ENCODE peak calls at places on chromosomes 6 and 20, in seven cellular contexts. One of them, this sample, is unnamed.

GRCh38 chr6:119495230-119495683 is 145.7 kb upstream of the MAN1A1 start:
- DNase-seq in A673: no peak
- DNase-seq in KBM-7: no peak
- DNase-seq in progenitor cell of endocrine pancreas: no peak
- DNase-seq in CD4-positive, alpha-beta memory T cell: no peak
- DNase-seq in kidney tubule cell: peak
- DNase-seq in heart left ventricle: peak
- DNase-seq in this sample: no peak

GRCh38 chr6:25692472-25692871 is 40.5 kb downstream of the SCGN start:
- DNase-seq in A673: no peak
- DNase-seq in KBM-7: no peak
- DNase-seq in progenitor cell of endocrine pancreas: no peak
- DNase-seq in CD4-positive, alpha-beta memory T cell: no peak
- DNase-seq in kidney tubule cell: peak
- DNase-seq in heart left ventricle: no peak
- DNase-seq in this sample: no peak

GRCh38 chr20:40948352-40949267 is 80.0 kb upstream of the TOP1 start:
- DNase-seq in A673: no peak
- DNase-seq in KBM-7: no peak
- DNase-seq in progenitor cell of endocrine pancreas: no peak
- DNase-seq in CD4-positive, alpha-beta memory T cell: no peak
- DNase-seq in kidney tubule cell: no peak
- DNase-seq in heart left ventricle: no peak
- DNase-seq in this sample: peak

GRCh38 chr6:137148291-137149076 is 25.0 kb downstream of the IL22RA2 start:
- DNase-seq in A673: no peak
- DNase-seq in KBM-7: no peak
- DNase-seq in progenitor cell of endocrine pancreas: no peak
- DNase-seq in CD4-positive, alpha-beta memory T cell: no peak
- DNase-seq in kidney tubule cell: no peak
- DNase-seq in heart left ventricle: no peak
- DNase-seq in this sample: peak

GRCh38 chr6:20492099-20492498 is 42.2 kb upstream of the CDKAL1 start:
- DNase-seq in A673: peak
- DNase-seq in KBM-7: no peak
- DNase-seq in progenitor cell of endocrine pancreas: no peak
- DNase-seq in CD4-positive, alpha-beta memory T cell: no peak
- DNase-seq in kidney tubule cell: no peak
- DNase-seq in heart left ventricle: no peak
- DNase-seq in this sample: no peak

GRCh38 chr6:138774370-138774769 is 801 bp downstream of the CCDC28A start:
- DNase-seq in A673: no peak
- DNase-seq in KBM-7: no peak
- DNase-seq in progenitor cell of endocrine pancreas: no peak
- DNase-seq in CD4-positive, alpha-beta memory T cell: no peak
- DNase-seq in kidney tubule cell: no peak
- DNase-seq in heart left ventricle: no peak
- DNase-seq in this sample: no peak

GRCh38 chr6:106448000-106448426 is 87.5 kb downstream of the CRYBG1 start:
- DNase-seq in A673: no peak
- DNase-seq in KBM-7: peak
- DNase-seq in progenitor cell of endocrine pancreas: no peak
- DNase-seq in CD4-positive, alpha-beta memory T cell: peak
- DNase-seq in kidney tubule cell: peak
- DNase-seq in heart left ventricle: peak
- DNase-seq in this sample: peak

GRCh38 chr20:35054804-35055203 is 37.8 kb downstream of the TRPC4AP start:
- DNase-seq in A673: no peak
- DNase-seq in KBM-7: no peak
- DNase-seq in progenitor cell of endocrine pancreas: no peak
- DNase-seq in CD4-positive, alpha-beta memory T cell: no peak
- DNase-seq in kidney tubule cell: no peak
- DNase-seq in heart left ventricle: no peak
- DNase-seq in this sample: no peak

GRCh38 chr6:33692078-33692759 is 19.3 kb downstream of the UQCC2 start:
- DNase-seq in A673: no peak
- DNase-seq in KBM-7: no peak
- DNase-seq in progenitor cell of endocrine pancreas: no peak
- DNase-seq in CD4-positive, alpha-beta memory T cell: no peak
- DNase-seq in kidney tubule cell: no peak
- DNase-seq in heart left ventricle: peak
- DNase-seq in this sample: no peak

GRCh38 chr6:95143408-95144180 is 433.7 kb upstream of the MANEA start:
- DNase-seq in A673: no peak
- DNase-seq in KBM-7: no peak
- DNase-seq in progenitor cell of endocrine pancreas: no peak
- DNase-seq in CD4-positive, alpha-beta memory T cell: no peak
- DNase-seq in kidney tubule cell: no peak
- DNase-seq in heart left ventricle: no peak
- DNase-seq in this sample: no peak

GRCh38 chr6:25369450-25370086 is 90.4 kb downstream of the CARMIL1 start:
- DNase-seq in A673: no peak
- DNase-seq in KBM-7: peak
- DNase-seq in progenitor cell of endocrine pancreas: no peak
- DNase-seq in CD4-positive, alpha-beta memory T cell: no peak
- DNase-seq in kidney tubule cell: peak
- DNase-seq in heart left ventricle: no peak
- DNase-seq in this sample: no peak

GRCh38 chr20:48897298-48898044 is 24.0 kb upstream of the ARFGEF2 start:
- DNase-seq in A673: peak
- DNase-seq in KBM-7: no peak
- DNase-seq in progenitor cell of endocrine pancreas: no peak
- DNase-seq in CD4-positive, alpha-beta memory T cell: no peak
- DNase-seq in kidney tubule cell: peak
- DNase-seq in heart left ventricle: no peak
- DNase-seq in this sample: no peak

GRCh38 chr6:30818426-30818841 is 65.9 kb upstream of the DDR1 start:
- DNase-seq in A673: peak
- DNase-seq in KBM-7: no peak
- DNase-seq in progenitor cell of endocrine pancreas: no peak
- DNase-seq in CD4-positive, alpha-beta memory T cell: no peak
- DNase-seq in kidney tubule cell: peak
- DNase-seq in heart left ventricle: no peak
- DNase-seq in this sample: peak

GRCh38 chr6:125588268-125588667 is 161.2 kb upstream of the HEY2 start:
- DNase-seq in A673: no peak
- DNase-seq in KBM-7: no peak
- DNase-seq in progenitor cell of endocrine pancreas: no peak
- DNase-seq in CD4-positive, alpha-beta memory T cell: no peak
- DNase-seq in kidney tubule cell: no peak
- DNase-seq in heart left ventricle: no peak
- DNase-seq in this sample: no peak

GRCh38 chr20:51354191-51354768 is 188.2 kb downstream of the NFATC2 start:
- DNase-seq in A673: no peak
- DNase-seq in KBM-7: no peak
- DNase-seq in progenitor cell of endocrine pancreas: no peak
- DNase-seq in CD4-positive, alpha-beta memory T cell: no peak
- DNase-seq in kidney tubule cell: peak
- DNase-seq in heart left ventricle: no peak
- DNase-seq in this sample: no peak

GRCh38 chr6:42316981-42317380 is 99.3 kb upstream of the MRPS10 start:
- DNase-seq in A673: no peak
- DNase-seq in KBM-7: no peak
- DNase-seq in progenitor cell of endocrine pancreas: no peak
- DNase-seq in CD4-positive, alpha-beta memory T cell: no peak
- DNase-seq in kidney tubule cell: peak
- DNase-seq in heart left ventricle: no peak
- DNase-seq in this sample: peak

GRCh38 chr6:105459049-105459448 is 56.2 kb upstream of the PREP start:
- DNase-seq in A673: no peak
- DNase-seq in KBM-7: no peak
- DNase-seq in progenitor cell of endocrine pancreas: no peak
- DNase-seq in CD4-positive, alpha-beta memory T cell: no peak
- DNase-seq in kidney tubule cell: no peak
- DNase-seq in heart left ventricle: no peak
- DNase-seq in this sample: no peak

GRCh38 chr20:17441745-17442144 is 89.4 kb downstream of the BFSP1 start:
- DNase-seq in A673: no peak
- DNase-seq in KBM-7: no peak
- DNase-seq in progenitor cell of endocrine pancreas: no peak
- DNase-seq in CD4-positive, alpha-beta memory T cell: no peak
- DNase-seq in kidney tubule cell: no peak
- DNase-seq in heart left ventricle: no peak
- DNase-seq in this sample: no peak

GRCh38 chr20:63106108-63106764 is 99.5 kb upstream of the BHLHE23 start:
- DNase-seq in A673: no peak
- DNase-seq in KBM-7: no peak
- DNase-seq in progenitor cell of endocrine pancreas: no peak
- DNase-seq in CD4-positive, alpha-beta memory T cell: no peak
- DNase-seq in kidney tubule cell: no peak
- DNase-seq in heart left ventricle: peak
- DNase-seq in this sample: no peak

GRCh38 chr6:115999256-115999655 is 61.4 kb downstream of the FRK start:
- DNase-seq in A673: no peak
- DNase-seq in KBM-7: no peak
- DNase-seq in progenitor cell of endocrine pancreas: no peak
- DNase-seq in CD4-positive, alpha-beta memory T cell: no peak
- DNase-seq in kidney tubule cell: no peak
- DNase-seq in heart left ventricle: no peak
- DNase-seq in this sample: no peak

This sample was measured in MV-4-11.